ENCODE peak calls at places on chromosomes 6 and 20, in four cellular contexts. Y is SK-N-SH, N is H1, J is K562. K is an unnamed sample.

GRCh38 chr20:37071481-37071911 is 24.3 kb downstream of the RBL1 start:
- DNase-seq in Y (no peak), N (no peak), J (no peak), K (no peak)

GRCh38 chr6:27541212-27541931 is 68.5 kb upstream of the ZNF184 start:
- DNase-seq in Y (no peak), N (no peak), J (peak), K (peak)

GRCh38 chr6:68211242-68211795 is 423.8 kb upstream of the ADGRB3 start:
- DNase-seq in Y (no peak), N (no peak), J (no peak), K (no peak)

GRCh38 chr20:20130399-20130798 is 78.1 kb downstream of the CFAP61 start:
- DNase-seq in Y (no peak), N (no peak), J (no peak), K (no peak)

GRCh38 chr6:44278774-44279697 is 8.8 kb downstream of the TMEM151B start:
- DNase-seq in Y (no peak), N (no peak), J (no peak), K (no peak)

GRCh38 chr6:161101517-161101916 is 109.9 kb downstream of the MAP3K4 start:
- DNase-seq in Y (peak), N (no peak), J (no peak), K (peak)

GRCh38 chr6:126886106-126886505 is 232.4 kb upstream of the RSPO3 start:
- DNase-seq in Y (no peak), N (no peak), J (no peak), K (no peak)

GRCh38 chr6:94052754-94053153 is 633.4 kb upstream of the EPHA7 start:
- DNase-seq in Y (no peak), N (no peak), J (no peak), K (no peak)

GRCh38 chr6:24927234-24927955 is 8.4 kb downstream of the RIPOR2 start:
- DNase-seq in Y (no peak), N (no peak), J (no peak), K (no peak)

GRCh38 chr6:4583026-4583425 is 193.2 kb upstream of the CDYL start:
- DNase-seq in Y (no peak), N (no peak), J (no peak), K (no peak)

GRCh38 chr6:4580361-4580760 is 195.8 kb upstream of the CDYL start:
- DNase-seq in Y (no peak), N (no peak), J (no peak), K (no peak)

GRCh38 chr6:4582506-4582905 is 193.7 kb upstream of the CDYL start:
- DNase-seq in Y (no peak), N (no peak), J (no peak), K (no peak)

GRCh38 chr6:4584801-4585200 is 191.4 kb upstream of the CDYL start:
- DNase-seq in Y (no peak), N (no peak), J (no peak), K (no peak)

DNA sequence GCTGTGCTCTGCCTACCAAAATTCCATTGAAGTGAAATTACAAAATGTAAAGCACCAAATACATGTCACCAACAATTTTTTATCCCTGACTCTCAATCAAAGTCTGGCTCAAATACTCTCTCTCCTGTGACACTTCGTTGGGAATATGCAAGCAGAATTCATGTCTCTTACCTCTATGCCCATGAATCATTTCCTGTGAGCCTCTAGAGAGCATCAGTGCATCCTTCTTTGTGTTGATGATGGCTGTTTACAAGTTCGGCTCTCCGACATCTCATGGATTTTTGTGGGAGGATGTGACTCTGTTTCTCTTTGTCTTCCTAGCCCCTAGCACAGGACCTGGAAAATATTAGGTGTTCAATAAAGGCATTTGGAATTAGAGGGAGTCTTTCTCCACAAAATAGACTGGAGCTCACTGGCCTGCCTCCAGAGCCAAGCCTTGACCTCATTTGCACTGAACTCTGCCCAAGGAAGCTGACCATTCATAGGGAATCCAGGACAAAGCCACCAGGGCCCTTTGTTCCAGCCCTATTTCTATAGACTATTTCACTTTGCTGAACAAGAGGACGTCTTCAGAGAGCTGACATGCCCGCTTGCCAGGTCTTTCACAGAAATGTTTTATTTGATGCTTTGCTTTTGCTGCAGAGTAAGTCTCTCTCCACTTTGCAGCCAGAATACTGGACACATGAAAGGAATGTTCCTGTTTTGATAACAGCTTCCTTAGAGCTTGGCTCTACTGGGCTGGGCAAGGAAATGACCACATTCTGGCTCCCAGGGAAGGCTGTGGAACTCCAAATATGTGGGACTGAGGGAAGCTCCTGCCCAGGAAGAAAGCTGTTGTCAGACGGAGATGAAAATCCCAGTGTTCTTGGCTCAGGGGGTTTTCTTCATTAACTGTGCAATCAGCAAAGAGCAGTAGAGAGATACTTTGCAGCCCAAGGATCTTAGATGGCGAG is 194.5 kb upstream of the CDYL start:
- DNase-seq in Y (no peak), N (no peak), J (no peak), K (no peak)
- TF ChIP-seq TEAD4 in Y (no peak), N (no peak), J (no peak), K (no peak)

GRCh38 chr6:101605874-101606273 is 212.4 kb downstream of the GRIK2 start:
- DNase-seq in Y (no peak), N (no peak), J (no peak), K (no peak)
- TF ChIP-seq TEAD4 in Y (no peak), N (no peak), J (no peak), K (no peak)

GRCh38 chr6:26152226-26153101 is 65.2 kb downstream of the HFE start:
- DNase-seq in Y (no peak), N (no peak), J (no peak), K (no peak)
- TF ChIP-seq TEAD4 in Y (no peak), N (no peak), J (no peak), K (no peak)

GRCh38 chr20:53981752-53982437 is 88.5 kb downstream of the BCAS1 start:
- DNase-seq in Y (no peak), N (no peak), J (no peak), K (no peak)
- TF ChIP-seq TEAD4 in Y (no peak), N (no peak), J (no peak), K (no peak)

DNA sequence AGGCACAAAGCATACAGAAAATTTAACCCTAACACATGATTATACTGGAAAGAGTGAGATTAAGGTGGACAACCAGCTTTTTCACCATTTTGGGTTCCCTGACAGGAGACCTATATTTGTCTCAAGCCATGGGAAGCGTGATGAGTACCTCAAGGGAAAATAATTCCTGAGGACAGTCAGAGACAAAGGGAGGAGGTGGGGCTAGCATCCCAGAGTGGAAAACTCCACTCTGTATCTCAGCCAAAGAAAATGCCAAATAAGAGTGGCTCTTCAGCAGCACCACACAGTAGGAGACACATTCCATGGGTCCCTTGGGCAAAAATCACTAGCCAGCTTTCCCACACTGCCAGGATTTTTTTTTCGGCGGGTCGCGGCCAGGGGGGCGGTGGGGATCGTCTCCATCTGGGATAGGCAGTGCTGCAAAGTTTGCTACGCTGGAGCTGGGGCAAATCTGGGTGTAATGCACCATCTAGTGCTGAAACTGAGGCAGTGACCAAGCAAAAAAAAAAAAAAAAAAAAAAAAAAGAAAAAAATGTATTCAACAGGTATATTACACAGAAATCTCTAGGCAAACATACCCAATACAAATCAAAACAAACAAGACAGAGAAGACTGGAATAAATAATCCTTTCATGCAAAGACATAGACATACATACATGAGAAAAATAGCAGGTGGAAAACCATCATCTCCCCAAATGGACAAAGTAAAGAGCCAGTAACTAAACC is 77.3 kb upstream of the SLC35F1 start:
- DNase-seq in Y (peak), N (peak), J (no peak), K (peak)
- TF ChIP-seq TEAD4 in Y (no peak), N (peak), J (no peak), K (no peak)

GRCh38 chr6:70208235-70208790 is 94.6 kb downstream of the COL9A1 start:
- DNase-seq in Y (no peak), N (no peak), J (no peak), K (no peak)

GRCh38 chr6:70215460-70215859 is 87.4 kb downstream of the COL9A1 start:
- DNase-seq in Y (no peak), N (no peak), J (no peak), K (no peak)

DNA sequence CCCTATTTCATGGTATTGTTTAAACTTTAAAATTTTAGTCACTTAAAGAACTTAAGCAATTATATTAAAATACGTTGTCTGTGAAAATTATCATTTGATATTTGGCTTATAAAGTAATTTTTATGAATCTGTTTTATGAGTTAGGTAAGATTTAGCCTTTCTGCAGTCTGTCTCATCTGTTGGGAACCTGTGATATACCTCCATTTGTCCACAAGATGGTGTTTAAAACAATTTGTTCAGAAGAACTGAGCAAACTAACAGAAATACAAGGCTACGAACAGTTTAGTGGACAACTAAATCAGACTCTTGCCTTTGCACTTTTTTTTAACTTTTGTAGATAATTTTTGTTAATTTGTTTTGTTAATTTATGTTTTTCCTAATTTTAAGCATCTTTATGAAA is 92.4 kb downstream of the COL9A1 start:
- DNase-seq in Y (peak), N (no peak), J (no peak), K (no peak)
- TF ChIP-seq TEAD4 in Y (no peak), N (no peak), J (no peak), K (no peak)

DNA sequence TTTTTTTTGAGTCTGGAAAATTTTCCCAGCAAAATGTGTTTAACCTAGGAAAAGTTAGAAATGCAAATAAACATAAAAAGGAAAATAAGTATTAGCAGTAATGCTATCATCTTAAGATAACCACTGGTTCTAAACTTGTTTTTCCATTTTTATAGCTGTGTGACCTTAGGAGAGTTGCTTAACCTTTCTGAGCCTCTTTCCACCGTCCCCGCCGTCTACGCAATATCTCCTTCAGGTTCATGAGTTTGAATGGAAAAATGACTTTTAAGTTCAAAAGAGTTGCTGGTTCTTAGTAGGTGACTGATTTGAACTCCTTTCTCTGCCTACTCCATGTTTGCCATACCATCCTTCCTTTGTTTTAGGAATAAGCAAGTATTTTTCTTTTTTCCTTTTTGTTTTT is 44.0 kb downstream of the GMPR start:
- DNase-seq in Y (no peak), N (no peak), J (no peak), K (no peak)
- TF ChIP-seq TEAD4 in Y (no peak), N (no peak), J (no peak), K (no peak)

GRCh38 chr6:143556529-143556928 is 45.0 kb upstream of the FUCA2 start:
- DNase-seq in Y (no peak), N (no peak), J (no peak), K (no peak)
- TF ChIP-seq TEAD4 in Y (peak), N (no peak), J (no peak), K (no peak)

GRCh38 chr20:32582659-32583580 is 2.2 kb downstream of the NOL4L start:
- DNase-seq in Y (peak), N (no peak), J (peak), K (peak)
- TF ChIP-seq TEAD4 in Y (no peak), N (no peak), J (no peak), K (no peak)

DNA sequence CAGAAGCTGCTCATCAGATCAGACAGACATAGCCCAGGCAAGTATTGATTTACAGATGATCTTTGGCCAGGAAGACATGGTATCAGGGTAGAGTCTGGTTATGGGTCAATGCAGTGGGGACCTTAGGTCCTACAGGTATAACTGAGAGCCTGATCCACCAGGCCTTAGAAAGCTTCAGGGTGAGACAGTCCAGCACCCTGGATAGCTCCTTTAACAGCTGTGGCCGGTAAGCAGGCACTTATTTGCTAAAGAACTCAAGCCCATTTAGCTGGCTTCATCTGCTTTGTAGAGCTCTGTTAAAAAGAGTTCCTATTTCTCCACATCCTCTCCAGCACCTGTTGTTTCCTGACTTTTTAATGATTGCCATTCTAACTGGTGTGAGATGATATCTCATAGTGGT is 39.6 kb downstream of the ESR1 start:
- DNase-seq in Y (no peak), N (no peak), J (no peak), K (peak)
- TF ChIP-seq TEAD4 in Y (no peak), N (no peak), J (no peak), K (peak)